ENCODE peak calls at places on chromosome 3, in four cellular contexts. S is K562, M is GM12878, A is H1. H is an unnamed sample.

GRCh38 chr3:13108861-13109260 is 35.6 kb upstream of the IQSEC1 start:
- DNase-seq in S (no peak), M (no peak), A (no peak), H (no peak)

GRCh38 chr3:12796171-12797123 is at the start of gene CAND2:
- DNase-seq in A (peak; percentile 71), M (no peak), S (peak; percentile 78), H (peak; percentile 46)

GRCh38 chr3:154181127-154181691 is 60.0 kb downstream of the ARHGEF26 start:
- DNase-seq in A (no peak), S (no peak), M (no peak), H (no peak)

GRCh38 chr3:95319921-95320494 is 1257.1 kb downstream of the NSUN3 start:
- DNase-seq in S (no peak), A (no peak), M (no peak), H (no peak)

GRCh38 chr3:143167956-143168355 is 48.4 kb downstream of the CHST2 start:
- DNase-seq in S (no peak), A (no peak), M (no peak), H (no peak)

GRCh38 chr3:52093751-52094525 is 37.6 kb upstream of the DUSP7 start:
- DNase-seq in A (no peak), M (no peak), S (no peak), H (no peak)

GRCh38 chr3:85313380-85313779 is 354.6 kb downstream of the CADM2 start:
- DNase-seq in A (no peak), M (no peak), S (no peak), H (no peak)

GRCh38 chr3:130900959-130901358 is 7.1 kb downstream of the ATP2C1 start:
- DNase-seq in A (no peak), M (no peak), S (no peak), H (no peak)

GRCh38 chr3:68876112-68876713 is 56.1 kb downstream of the TAFA4 start:
- DNase-seq in A (no peak), M (peak; percentile 17), S (peak; percentile 14), H (no peak)

GRCh38 chr3:15797600-15798303 is at the start of gene ANKRD28:
- DNase-seq in A (no peak), S (peak; percentile 59), M (no peak), H (no peak)
- TF ChIP-seq TAF1 in A (no peak), S (peak; percentile 47), M (peak; percentile 20), H (no peak)

DNA sequence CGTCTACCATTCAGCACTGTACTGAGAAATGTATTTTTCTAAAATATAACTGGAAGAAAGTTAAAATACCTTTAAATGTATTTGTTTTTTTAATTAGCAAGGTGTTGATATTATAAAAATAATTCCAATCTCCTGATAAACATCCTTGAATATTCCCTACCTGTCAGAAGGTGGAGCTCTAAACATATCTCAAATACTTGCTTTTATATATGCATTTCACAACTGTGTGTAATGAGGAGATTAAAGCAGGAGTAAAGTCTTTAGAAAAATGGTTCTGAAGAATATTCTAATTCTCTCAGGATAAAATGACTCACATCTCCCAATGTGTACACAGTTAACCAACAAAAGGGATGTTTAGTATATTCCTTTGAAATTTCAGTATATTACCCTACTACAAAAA is 422.7 kb downstream of the PLCL2 start:
- DNase-seq in M (no peak), A (no peak), S (no peak), H (no peak)
- TF ChIP-seq TAF1 in M (no peak), A (no peak), S (no peak), H (no peak)

DNA sequence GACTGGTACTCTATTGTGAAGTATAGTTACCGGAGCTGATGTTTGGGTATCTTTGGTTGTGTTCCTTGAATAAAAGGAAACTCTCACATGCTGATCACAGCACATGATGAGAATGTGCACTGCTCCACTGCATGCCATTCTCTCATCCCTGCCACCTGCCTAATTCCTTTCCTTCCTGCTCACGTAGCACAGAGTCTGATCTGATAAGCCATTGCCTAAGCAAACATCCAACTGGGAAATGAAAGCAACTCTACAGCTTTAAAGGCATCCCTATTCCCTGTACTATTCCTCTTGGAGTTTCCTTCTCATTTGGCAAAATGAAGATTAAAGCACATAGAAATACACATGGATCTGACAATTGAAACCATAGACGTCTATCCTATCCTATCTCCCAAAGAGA is 359.8 kb downstream of the C3orf38 start:
- DNase-seq in S (no peak), A (no peak), M (no peak), H (no peak)
- TF ChIP-seq TAF1 in S (no peak), A (no peak), M (no peak), H (no peak)

GRCh38 chr3:187986514-187986934 is 167.4 kb upstream of the LPP start:
- DNase-seq in A (no peak), M (no peak), S (peak; percentile 28), H (no peak)
- TF ChIP-seq TAF1 in A (no peak), M (no peak), S (no peak), H (no peak)

GRCh38 chr3:30496496-30496966 is 109.9 kb upstream of the TGFBR2 start:
- DNase-seq in A (no peak), S (no peak), M (no peak), H (no peak)
- TF ChIP-seq TAF1 in A (no peak), S (no peak), M (no peak), H (no peak)

DNA sequence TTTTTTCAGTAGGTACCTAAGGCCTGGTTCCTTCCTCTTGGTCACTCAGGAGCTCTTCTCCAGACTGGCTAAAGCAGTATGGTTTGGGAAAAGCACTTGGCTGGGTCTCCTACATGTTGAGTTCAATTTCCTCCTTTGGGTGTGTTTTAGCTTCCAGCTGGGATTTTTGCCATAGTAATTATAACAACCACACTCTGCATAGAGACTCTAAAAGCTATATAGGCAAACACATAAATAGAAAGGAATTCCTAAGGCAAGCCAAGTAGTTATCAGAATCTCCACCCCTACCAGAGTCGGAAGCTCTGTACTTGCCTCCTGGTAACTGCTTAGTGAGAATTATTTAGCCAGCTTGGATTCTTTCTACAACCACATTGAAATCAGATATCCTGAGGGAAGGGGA is 48.6 kb downstream of the FOXL2 start:
- DNase-seq in S (peak; percentile 33), A (no peak), M (no peak), H (no peak)
- TF ChIP-seq TAF1 in S (no peak), A (no peak), M (no peak), H (no peak)

H was measured in GM12891.